ENCODE peak calls at places on chromosomes 5 and 9, in four cellular contexts. G is pancreas, N is SK-N-SH, E is psoas muscle. K is an unnamed sample. For H3K36me3, the result is how much of the 10 kb centered on the place peaks cover.

GRCh38 chr9:74773886-74774479 is 113.7 kb downstream of the TRPM6 start:
- DNase-seq in G (peak), N (peak), E (peak), K (no peak)

GRCh38 chr9:96495341-96495740 is 45.4 kb downstream of the HABP4 start:
- DNase-seq in G (no peak), N (no peak), E (no peak), K (no peak)

GRCh38 chr9:92035687-92036410 is 79.4 kb downstream of the SPTLC1 start:
- DNase-seq in G (no peak), N (no peak), E (no peak), K (no peak)

GRCh38 chr5:61301345-61301744 is 30.7 kb upstream of the ZSWIM6 start:
- DNase-seq in G (no peak), N (no peak), E (no peak), K (no peak)

GRCh38 chr5:56126487-56127179 is 106.5 kb downstream of the ANKRD55 start:
- DNase-seq in G (no peak), N (peak), E (no peak), K (no peak)

GRCh38 chr9:14992025-14992424 is 81.8 kb upstream of the FREM1 start:
- DNase-seq in G (no peak), N (no peak), E (no peak), K (no peak)

GRCh38 chr9:20684035-20684864 is at the start of gene FOCAD:
- DNase-seq in G (peak), N (peak), E (peak), K (peak)

GRCh38 chr9:135214054-135214640 is 126.7 kb downstream of the OLFM1 start:
- DNase-seq in G (no peak), N (peak), E (peak), K (no peak)

GRCh38 chr9:18238254-18238653 is 235.7 kb upstream of the ADAMTSL1 start:
- DNase-seq in G (no peak), N (no peak), E (no peak), K (no peak)

GRCh38 chr5:168793844-168794837 is 215.0 kb upstream of the PANK3 start:
- DNase-seq in G (no peak), N (no peak), E (no peak), K (no peak)

GRCh38 chr5:179154991-179155955 is 95.1 kb downstream of the ZNF354C start:
- DNase-seq in G (no peak), N (peak), E (no peak), K (no peak)

GRCh38 chr9:135228983-135229625 is 141.6 kb downstream of the OLFM1 start:
- DNase-seq in G (no peak), N (no peak), E (peak), K (no peak)

GRCh38 chr5:173201636-173202265 is 33.3 kb downstream of the NKX2-5 start:
- DNase-seq in G (no peak), N (no peak), E (no peak), K (no peak)

GRCh38 chr9:100014846-100015245 is 84.0 kb downstream of the ERP44 start:
- DNase-seq in G (no peak), N (no peak), E (no peak), K (no peak)

GRCh38 chr5:125409496-125410351 is 663.3 kb upstream of the ZNF608 start:
- DNase-seq in G (no peak), N (no peak), E (no peak), K (no peak)

GRCh38 chr9:111963995-111964394 is 67.4 kb downstream of the UGCG start:
- DNase-seq in G (no peak), N (no peak), E (no peak), K (no peak)

GRCh38 chr5:133147411-133147810 is 95.6 kb downstream of the HSPA4 start:
- DNase-seq in G (peak), N (no peak), E (peak), K (no peak)

GRCh38 chr5:72281764-72282499 is 38.1 kb downstream of the MRPS27 start:
- DNase-seq in G (no peak), N (peak), E (no peak), K (no peak)

GRCh38 chr9:26437056-26437711 is 455.4 kb downstream of the CAAP1 start:
- DNase-seq in G (no peak), N (no peak), E (no peak), K (no peak)

GRCh38 chr5:149073217-149073616 is 10.4 kb upstream of the SH3TC2 start:
- DNase-seq in G (no peak), N (no peak), E (no peak), K (no peak)

GRCh38 chr9:30504502-30504905 is 1879.9 kb upstream of the ACO1 start:
- DNase-seq in G (no peak), N (peak), E (no peak), K (no peak)

GRCh38 chr5:62931081-62931480 is 352.5 kb downstream of the LRRC70 start:
- DNase-seq in G (no peak), N (no peak), E (no peak), K (no peak)

GRCh38 chr9:89281106-89281505 is 29.9 kb upstream of the CKS2 start:
- DNase-seq in G (no peak), N (no peak), E (no peak), K (no peak)

GRCh38 chr5:90289837-90290236 is 119.7 kb downstream of the CETN3 start:
- DNase-seq in G (no peak), N (no peak), E (no peak), K (no peak)

GRCh38 chr9:126526218-126527108 is 87.3 kb upstream of the LMX1B start:
- DNase-seq in G (no peak), N (peak), E (no peak), K (no peak)

GRCh38 chr9:17422994-17423680 is 155.7 kb upstream of the SH3GL2 start:
- DNase-seq in G (no peak), N (no peak), E (no peak), K (no peak)

GRCh38 chr9:89185980-89186379 is 7.4 kb upstream of the SHC3 start:
- DNase-seq in G (no peak), N (no peak), E (no peak), K (no peak)

GRCh38 chr9:136645903-136646754 is 16.6 kb upstream of the EGFL7 start:
- DNase-seq in G (peak), N (peak), E (peak), K (no peak)

GRCh38 chr5:135139397-135140134 is 105.5 kb upstream of the PITX1 start:
- DNase-seq in G (no peak), N (no peak), E (no peak), K (no peak)

GRCh38 chr5:149367249-149367971 is 9.6 kb downstream of the PCYOX1L start:
- DNase-seq in G (peak), N (peak), E (no peak), K (peak)

GRCh38 chr5:180194410-180195345 is 14.3 kb downstream of the RASGEF1C start:
- DNase-seq in G (no peak), N (no peak), E (no peak), K (no peak)
- H3K36me3 ChIP-seq in G (under half), N (under half), E (under half), K (under half)

GRCh38 chr5:150700600-150701377 is at the start of gene RBM22:
- DNase-seq in G (peak), N (peak), E (peak), K (peak)
- TF ChIP-seq CTCF in G (no peak), N (peak), E (peak), K (peak)

GRCh38 chr9:131402073-131402472 is 8.2 kb downstream of the PRRC2B start:
- DNase-seq in G (no peak), N (no peak), E (no peak), K (no peak)
- H3K4me3 ChIP-seq in G (no peak), N (no peak), E (peak), K (no peak)

GRCh38 chr9:128629136-128629535 is 27.5 kb downstream of the DYNC2I2 start:
- DNase-seq in G (no peak), N (peak), E (no peak), K (no peak)

GRCh38 chr9:128627127-128627715 is 29.4 kb downstream of the DYNC2I2 start:
- DNase-seq in G (no peak), N (peak), E (no peak), K (no peak)

GRCh38 chr9:128629852-128630545 is 26.6 kb downstream of the DYNC2I2 start:
- DNase-seq in G (no peak), N (no peak), E (no peak), K (no peak)

GRCh38 chr9:128627906-128628305 is 28.7 kb downstream of the DYNC2I2 start:
- DNase-seq in G (no peak), N (peak), E (no peak), K (no peak)

GRCh38 chr9:128628471-128629048 is 28.1 kb downstream of the DYNC2I2 start:
- DNase-seq in G (no peak), N (peak), E (peak), K (no peak)
- H3K36me3 ChIP-seq in G (half or more), N (half or more), E (under half), K (half or more)